ENCODE peak calls at places on chromosomes 4 and X, in ten cellular contexts. One of them, this sample, is unnamed.

GRCh38 chr4:14169460-14169859 is 541.9 kb upstream of the BOD1L1 start:
- DNase-seq in CD8-positive, alpha-beta T cell: no peak
- DNase-seq in AG20443: no peak
- DNase-seq in ELF-1: no peak
- DNase-seq in colonic mucosa: no peak
- DNase-seq in neural crest cell: no peak
- DNase-seq in midbrain: no peak
- DNase-seq in brain microvascular endothelial cell: peak
- DNase-seq in effector memory CD8-positive, alpha-beta T cell: no peak
- DNase-seq in iris pigment epithelial cell: peak
- DNase-seq in this sample: peak

GRCh38 chr4:4746444-4746843 is 113.0 kb upstream of the MSX1 start:
- DNase-seq in CD8-positive, alpha-beta T cell: no peak
- DNase-seq in AG20443: no peak
- DNase-seq in ELF-1: no peak
- DNase-seq in colonic mucosa: no peak
- DNase-seq in neural crest cell: no peak
- DNase-seq in midbrain: no peak
- DNase-seq in brain microvascular endothelial cell: no peak
- DNase-seq in effector memory CD8-positive, alpha-beta T cell: no peak
- DNase-seq in iris pigment epithelial cell: no peak
- DNase-seq in this sample: no peak

GRCh38 chr4:26325191-26325590 is 4.4 kb downstream of the RBPJ start:
- DNase-seq in CD8-positive, alpha-beta T cell: no peak
- DNase-seq in AG20443: no peak
- DNase-seq in ELF-1: no peak
- DNase-seq in colonic mucosa: no peak
- DNase-seq in neural crest cell: no peak
- DNase-seq in midbrain: peak
- DNase-seq in brain microvascular endothelial cell: peak
- DNase-seq in effector memory CD8-positive, alpha-beta T cell: peak
- DNase-seq in iris pigment epithelial cell: peak
- DNase-seq in this sample: peak

GRCh38 chr4:181938641-181939040 is 304.6 kb upstream of the TENM3 start:
- DNase-seq in CD8-positive, alpha-beta T cell: no peak
- DNase-seq in AG20443: no peak
- DNase-seq in ELF-1: no peak
- DNase-seq in colonic mucosa: no peak
- DNase-seq in neural crest cell: no peak
- DNase-seq in midbrain: no peak
- DNase-seq in brain microvascular endothelial cell: no peak
- DNase-seq in effector memory CD8-positive, alpha-beta T cell: no peak
- DNase-seq in iris pigment epithelial cell: no peak
- DNase-seq in this sample: no peak

GRCh38 chrX:1601768-1602085 is 10.3 kb downstream of the AKAP17A start:
- DNase-seq in CD8-positive, alpha-beta T cell: no peak
- DNase-seq in AG20443: no peak
- DNase-seq in ELF-1: peak
- DNase-seq in colonic mucosa: no peak
- DNase-seq in neural crest cell: no peak
- DNase-seq in midbrain: no peak
- DNase-seq in brain microvascular endothelial cell: no peak
- DNase-seq in effector memory CD8-positive, alpha-beta T cell: no peak
- DNase-seq in iris pigment epithelial cell: no peak
- DNase-seq in this sample: no peak

GRCh38 chr4:42965326-42965725 is 72.8 kb downstream of the GRXCR1 start:
- DNase-seq in CD8-positive, alpha-beta T cell: no peak
- DNase-seq in AG20443: no peak
- DNase-seq in ELF-1: no peak
- DNase-seq in colonic mucosa: no peak
- DNase-seq in neural crest cell: no peak
- DNase-seq in midbrain: no peak
- DNase-seq in brain microvascular endothelial cell: no peak
- DNase-seq in effector memory CD8-positive, alpha-beta T cell: no peak
- DNase-seq in iris pigment epithelial cell: no peak
- DNase-seq in this sample: no peak

GRCh38 chr4:26330946-26331345 is 10.1 kb downstream of the RBPJ start:
- DNase-seq in CD8-positive, alpha-beta T cell: no peak
- DNase-seq in AG20443: no peak
- DNase-seq in ELF-1: peak
- DNase-seq in colonic mucosa: no peak
- DNase-seq in neural crest cell: no peak
- DNase-seq in midbrain: no peak
- DNase-seq in brain microvascular endothelial cell: no peak
- DNase-seq in effector memory CD8-positive, alpha-beta T cell: no peak
- DNase-seq in iris pigment epithelial cell: no peak
- DNase-seq in this sample: no peak

GRCh38 chr4:163556169-163556568 is 61.7 kb downstream of the TMA16 start:
- DNase-seq in CD8-positive, alpha-beta T cell: no peak
- DNase-seq in AG20443: no peak
- DNase-seq in ELF-1: no peak
- DNase-seq in colonic mucosa: no peak
- DNase-seq in neural crest cell: no peak
- DNase-seq in midbrain: peak
- DNase-seq in brain microvascular endothelial cell: no peak
- DNase-seq in effector memory CD8-positive, alpha-beta T cell: no peak
- DNase-seq in iris pigment epithelial cell: no peak
- DNase-seq in this sample: no peak

GRCh38 chrX:154727418-154728323 is 23.2 kb downstream of the GAB3 start:
- DNase-seq in CD8-positive, alpha-beta T cell: no peak
- DNase-seq in AG20443: peak
- DNase-seq in ELF-1: no peak
- DNase-seq in colonic mucosa: no peak
- DNase-seq in neural crest cell: no peak
- DNase-seq in midbrain: no peak
- DNase-seq in brain microvascular endothelial cell: peak
- DNase-seq in effector memory CD8-positive, alpha-beta T cell: no peak
- DNase-seq in iris pigment epithelial cell: peak
- DNase-seq in this sample: peak

GRCh38 chr4:56535915-56536314 is 30.3 kb downstream of the ARL9 start:
- DNase-seq in CD8-positive, alpha-beta T cell: no peak
- DNase-seq in AG20443: no peak
- DNase-seq in ELF-1: peak
- DNase-seq in colonic mucosa: no peak
- DNase-seq in neural crest cell: no peak
- DNase-seq in midbrain: no peak
- DNase-seq in brain microvascular endothelial cell: no peak
- DNase-seq in effector memory CD8-positive, alpha-beta T cell: no peak
- DNase-seq in iris pigment epithelial cell: no peak
- DNase-seq in this sample: no peak

GRCh38 chrX:136546369-136546768 is 14.4 kb downstream of the VGLL1 start:
- DNase-seq in CD8-positive, alpha-beta T cell: no peak
- DNase-seq in AG20443: no peak
- DNase-seq in ELF-1: no peak
- DNase-seq in colonic mucosa: no peak
- DNase-seq in neural crest cell: no peak
- DNase-seq in midbrain: no peak
- DNase-seq in brain microvascular endothelial cell: no peak
- DNase-seq in effector memory CD8-positive, alpha-beta T cell: no peak
- DNase-seq in iris pigment epithelial cell: no peak
- DNase-seq in this sample: no peak

GRCh38 chr4:147042046-147042445 is 96.4 kb upstream of the TTC29 start:
- DNase-seq in CD8-positive, alpha-beta T cell: no peak
- DNase-seq in AG20443: no peak
- DNase-seq in ELF-1: no peak
- DNase-seq in colonic mucosa: no peak
- DNase-seq in neural crest cell: no peak
- DNase-seq in midbrain: no peak
- DNase-seq in brain microvascular endothelial cell: no peak
- DNase-seq in effector memory CD8-positive, alpha-beta T cell: no peak
- DNase-seq in iris pigment epithelial cell: no peak
- DNase-seq in this sample: no peak

GRCh38 chr4:159002950-159003349 is 99.9 kb upstream of the RAPGEF2 start:
- DNase-seq in CD8-positive, alpha-beta T cell: no peak
- DNase-seq in AG20443: no peak
- DNase-seq in ELF-1: no peak
- DNase-seq in colonic mucosa: peak
- DNase-seq in neural crest cell: no peak
- DNase-seq in midbrain: no peak
- DNase-seq in brain microvascular endothelial cell: peak
- DNase-seq in effector memory CD8-positive, alpha-beta T cell: no peak
- DNase-seq in iris pigment epithelial cell: peak
- DNase-seq in this sample: peak

GRCh38 chr4:112119358-112119783 is 25.9 kb upstream of the FAM241A start:
- DNase-seq in CD8-positive, alpha-beta T cell: no peak
- DNase-seq in AG20443: no peak
- DNase-seq in ELF-1: no peak
- DNase-seq in colonic mucosa: no peak
- DNase-seq in neural crest cell: no peak
- DNase-seq in midbrain: no peak
- DNase-seq in brain microvascular endothelial cell: no peak
- DNase-seq in effector memory CD8-positive, alpha-beta T cell: no peak
- DNase-seq in iris pigment epithelial cell: no peak
- DNase-seq in this sample: no peak

GRCh38 chr4:138916763-138917162 is 98.8 kb upstream of the NOCT start:
- DNase-seq in CD8-positive, alpha-beta T cell: no peak
- DNase-seq in AG20443: no peak
- DNase-seq in ELF-1: no peak
- DNase-seq in colonic mucosa: no peak
- DNase-seq in neural crest cell: no peak
- DNase-seq in midbrain: no peak
- DNase-seq in brain microvascular endothelial cell: no peak
- DNase-seq in effector memory CD8-positive, alpha-beta T cell: no peak
- DNase-seq in iris pigment epithelial cell: no peak
- DNase-seq in this sample: no peak